ENCODE peak calls at places on chromosomes 11 and 22, in seven cellular contexts. G is stimulated activated CD4-positive, alpha-beta T cell treated with anti-CD3 and anti-CD28 coated beads, Interleukin-12 subunit alpha, Interleukin-12 subunit beta, amount 100 ng/mL, for 4 hours; Z is ureter; C is NCI-H146; W is putamen; D is adrenal gland; P is astrocyte of the spinal cord. Q is an unnamed sample.

GRCh38 chr11:97622795-97623194 is 1233.0 kb downstream of the JRKL start:
- DNase-seq in G (no peak), Z (no peak), C (no peak), W (no peak), D (no peak), P (peak), Q (no peak)

GRCh38 chr11:114346709-114347141 is 50.5 kb downstream of the NNMT start:
- DNase-seq in G (no peak), Z (no peak), C (no peak), W (no peak), D (no peak), P (no peak), Q (no peak)

GRCh38 chr11:15707971-15708370 is 593.2 kb downstream of the INSC start:
- DNase-seq in G (no peak), Z (peak), C (no peak), W (peak), D (peak), P (peak), Q (peak)

GRCh38 chr22:37951305-37951704 is 2.1 kb downstream of the C22orf23 start:
- DNase-seq in G (no peak), Z (no peak), C (no peak), W (no peak), D (no peak), P (no peak), Q (peak)

GRCh38 chr11:43212279-43212678 is 99.5 kb upstream of the API5 start:
- DNase-seq in G (no peak), Z (no peak), C (no peak), W (no peak), D (no peak), P (no peak), Q (peak)

GRCh38 chr11:5807580-5807979 is 1.1 kb upstream of the OR52N2 start:
- DNase-seq in G (no peak), Z (no peak), C (no peak), W (no peak), D (no peak), P (no peak), Q (peak)

GRCh38 chr11:57164317-57164716 is 17.4 kb upstream of the LRRC55 start:
- DNase-seq in G (no peak), Z (no peak), C (no peak), W (no peak), D (no peak), P (no peak), Q (no peak)

GRCh38 chr22:31241936-31242335 is 29.8 kb downstream of the LIMK2 start:
- DNase-seq in G (no peak), Z (no peak), C (no peak), W (no peak), D (no peak), P (peak), Q (no peak)

GRCh38 chr11:125110506-125110905 is 920 bp downstream of the TMEM218 start:
- DNase-seq in G (no peak), Z (no peak), C (no peak), W (no peak), D (no peak), P (no peak), Q (no peak)

GRCh38 chr11:118215262-118215661 is 9.5 kb downstream of the JAML start:
- DNase-seq in G (no peak), Z (no peak), C (no peak), W (no peak), D (no peak), P (no peak), Q (no peak)

GRCh38 chr22:38862375-38863329 is 9.4 kb downstream of the CBX6 start:
- DNase-seq in G (no peak), Z (peak), C (no peak), W (no peak), D (peak), P (no peak), Q (peak)

GRCh38 chr11:106399075-106399500 is 321.6 kb downstream of the AASDHPPT start:
- DNase-seq in G (no peak), Z (peak), C (no peak), W (no peak), D (no peak), P (peak), Q (no peak)

GRCh38 chr22:39244496-39245129 is at the start of gene PDGFB:
- DNase-seq in G (no peak), Z (no peak), C (peak), W (no peak), D (peak), P (no peak), Q (no peak)

GRCh38 chr11:66883021-66883968 is 26.4 kb downstream of the LRFN4 start:
- DNase-seq in G (peak), Z (peak), C (peak), W (peak), D (peak), P (peak), Q (peak)

GRCh38 chr11:71927813-71928738 is at the start of gene XNDC1N:
- DNase-seq in G (peak), Z (peak), C (peak), W (peak), D (no peak), P (no peak), Q (peak)

GRCh38 chr22:49866646-49867045 is 13.0 kb downstream of the ZBED4 start:
- DNase-seq in G (no peak), Z (no peak), C (no peak), W (no peak), D (no peak), P (no peak), Q (no peak)

GRCh38 chr11:118147502-118147901 is 5.1 kb downstream of the SCN4B start:
- DNase-seq in G (no peak), Z (no peak), C (no peak), W (no peak), D (no peak), P (no peak), Q (no peak)

GRCh38 chr11:15837901-15838489 is 518.4 kb downstream of the SOX6 start:
- DNase-seq in G (no peak), Z (no peak), C (no peak), W (no peak), D (no peak), P (no peak), Q (no peak)